ENCODE peak calls at places on chromosomes 6 and 20, in four cellular contexts. Z, D, F and M are unnamed samples.

GRCh38 chr20:30484009-30484748 is 773.3 kb upstream of the DEFB115 start:
- DNase-seq in D (no peak), Z (no peak), F (no peak), M (no peak)

GRCh38 chr20:39298116-39298515 is 336.0 kb downstream of the DHX35 start:
- DNase-seq in D (no peak), F (no peak), Z (no peak), M (no peak)

GRCh38 chr6:109002100-109002697 is 92.4 kb downstream of the SESN1 start:
- DNase-seq in Z (no peak), F (peak), D (no peak), M (no peak)

GRCh38 chr6:593139-593906 is 63.6 kb downstream of the HUS1B start:
- DNase-seq in Z (peak), D (peak), F (peak), M (no peak)

GRCh38 chr6:37049990-37050853 is 44.8 kb downstream of the FGD2 start:
- DNase-seq in D (peak), F (no peak), Z (peak), M (peak)

GRCh38 chr6:111774346-111774703 is 98.9 kb downstream of the FYN start:
- DNase-seq in F (no peak), D (no peak), Z (no peak), M (no peak)

GRCh38 chr6:5202206-5202605 is 58.5 kb downstream of the LYRM4 start:
- DNase-seq in F (no peak), Z (no peak), D (no peak), M (no peak)

GRCh38 chr6:23412770-23413169 is 713.2 kb upstream of the NRSN1 start:
- DNase-seq in D (no peak), Z (no peak), F (no peak), M (no peak)

GRCh38 chr20:50540620-50541605 is 30.7 kb downstream of the PTPN1 start:
- DNase-seq in D (no peak), Z (no peak), F (peak), M (no peak)

GRCh38 chr6:2947424-2947823 is 23.9 kb downstream of the SERPINB6 start:
- DNase-seq in Z (peak), F (no peak), D (no peak), M (peak)

GRCh38 chr6:30882764-30883475 is 1.4 kb upstream of the DDR1 start:
- DNase-seq in F (no peak), Z (peak), D (no peak), M (peak)

DNA sequence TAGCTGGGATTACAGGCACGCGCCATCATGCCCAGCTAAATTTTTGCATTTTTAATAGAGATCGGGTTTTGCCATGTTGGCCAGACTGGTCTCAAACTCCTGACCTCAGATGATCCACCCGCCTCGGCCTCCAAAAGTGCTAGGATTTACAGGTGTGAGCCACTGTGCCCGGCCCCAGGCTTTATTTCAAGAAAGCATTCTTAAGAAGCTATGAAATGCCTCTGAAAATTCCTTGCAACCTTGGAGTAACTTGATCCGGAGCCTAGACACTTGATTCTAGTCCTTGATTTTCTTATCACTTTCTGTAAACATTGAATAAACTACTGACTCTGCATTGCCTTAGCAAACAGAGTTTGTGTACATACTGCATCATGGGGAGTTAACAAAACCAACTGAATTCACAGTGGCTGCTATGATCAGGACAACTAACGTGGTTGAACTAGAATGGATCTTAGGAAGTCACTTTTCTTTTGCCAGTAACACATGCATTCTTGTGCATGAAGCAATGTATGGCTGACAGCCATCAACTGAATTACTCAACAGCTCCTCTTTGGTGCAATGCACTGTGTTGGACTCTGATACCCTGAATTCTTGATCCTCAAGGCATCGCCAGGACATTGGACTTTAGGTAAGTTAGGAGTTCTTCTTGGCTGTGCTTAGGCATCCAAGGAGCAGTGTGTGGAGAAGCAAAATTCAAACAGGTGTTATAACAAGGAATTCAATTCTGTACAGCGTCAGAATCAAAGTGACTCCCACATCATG is 102.8 kb upstream of the TMEM170B start:
- DNase-seq in D (no peak), F (peak), Z (peak), M (peak)
- H3K27ac ChIP-seq in D (no peak), F (peak), Z (peak), M (no peak)

GRCh38 chr6:130815200-130816071 is 11.8 kb upstream of the SMLR1 start:
- DNase-seq in F (no peak), D (no peak), Z (no peak), M (no peak)
- H3K27ac ChIP-seq in F (no peak), D (no peak), Z (no peak), M (no peak)

GRCh38 chr6:33613146-33613793 is 7.9 kb upstream of the ITPR3 start:
- DNase-seq in D (no peak), Z (no peak), F (peak), M (no peak)
- H3K27ac ChIP-seq in D (no peak), Z (no peak), F (no peak), M (no peak)

GRCh38 chr6:25197116-25197515 is 82.1 kb upstream of the CARMIL1 start:
- DNase-seq in Z (no peak), F (no peak), D (no peak), M (no peak)

GRCh38 chr6:25188232-25188631 is 90.9 kb upstream of the CARMIL1 start:
- DNase-seq in Z (no peak), D (no peak), F (no peak), M (no peak)

GRCh38 chr6:25192562-25192961 is 86.6 kb upstream of the CARMIL1 start:
- DNase-seq in Z (no peak), D (no peak), F (peak), M (no peak)

GRCh38 chr6:25193865-25194679 is 85.1 kb upstream of the CARMIL1 start:
- DNase-seq in Z (no peak), D (no peak), F (no peak), M (no peak)

DNA sequence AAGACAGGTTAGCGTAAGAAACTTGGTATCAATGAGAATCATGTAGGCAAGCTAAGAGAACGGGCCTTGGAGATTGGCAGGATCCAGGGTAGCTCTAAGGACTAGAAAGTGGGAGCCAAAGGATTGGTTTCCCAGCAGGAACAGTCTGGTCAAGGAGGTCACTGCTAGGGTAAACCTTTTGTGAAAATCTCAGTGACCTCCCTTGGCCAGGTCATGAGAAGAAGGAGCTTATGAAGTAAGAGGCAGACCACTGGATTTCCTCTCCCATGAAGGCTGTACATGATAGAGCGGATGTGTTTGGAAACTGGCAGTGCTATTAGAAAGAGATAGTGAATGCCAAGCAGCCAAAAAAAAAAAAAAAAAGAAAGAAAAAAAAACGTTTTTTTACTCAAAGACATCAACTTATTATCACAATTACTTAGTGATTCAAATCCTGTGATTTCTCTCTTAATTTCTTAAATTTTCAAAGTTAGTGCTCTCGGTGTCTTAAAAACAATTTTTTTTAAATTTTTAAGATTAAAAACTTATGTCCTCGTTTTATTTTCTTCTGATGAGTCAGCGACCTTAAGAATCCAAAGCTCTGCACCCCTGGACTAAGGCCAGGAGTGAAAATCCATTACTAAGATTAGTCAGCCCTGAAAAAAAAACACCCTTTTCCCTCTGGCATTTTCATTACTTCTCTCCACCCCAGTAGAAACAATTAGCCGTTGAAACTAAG is 85.9 kb upstream of the CARMIL1 start:
- DNase-seq in F (peak), D (no peak), Z (no peak), M (no peak)
- H3K27ac ChIP-seq in F (peak), D (no peak), Z (peak), M (peak)